ENCODE peak calls at places on chromosomes 12 and 14, in seven cellular contexts. One of them, this sample, is unnamed.

GRCh38 chr12:100904270-100904669 is 109.7 kb downstream of the ANO4 start:
- DNase-seq in thoracic aorta: no peak
- DNase-seq in astrocyte of the spinal cord: no peak
- DNase-seq in fibroblast of the conjunctiva: no peak
- DNase-seq in GM04504: no peak
- DNase-seq in coronary artery: no peak
- DNase-seq in ELR: peak; percentile 59
- DNase-seq in this sample: no peak

GRCh38 chr14:71452987-71453386 is 479.2 kb upstream of the RGS6 start:
- DNase-seq in thoracic aorta: no peak
- DNase-seq in astrocyte of the spinal cord: no peak
- DNase-seq in fibroblast of the conjunctiva: no peak
- DNase-seq in GM04504: peak; percentile 23
- DNase-seq in coronary artery: no peak
- DNase-seq in ELR: peak; percentile 30
- DNase-seq in this sample: peak; percentile 50

GRCh38 chr12:92438641-92439396 is 264.0 kb upstream of the PLEKHG7 start:
- DNase-seq in thoracic aorta: no peak
- DNase-seq in astrocyte of the spinal cord: no peak
- DNase-seq in fibroblast of the conjunctiva: peak; percentile 50
- DNase-seq in GM04504: peak; percentile 7
- DNase-seq in coronary artery: no peak
- DNase-seq in ELR: no peak
- DNase-seq in this sample: no peak

GRCh38 chr12:16675438-16675837 is 69.5 kb upstream of the LMO3 start:
- DNase-seq in thoracic aorta: no peak
- DNase-seq in astrocyte of the spinal cord: no peak
- DNase-seq in fibroblast of the conjunctiva: no peak
- DNase-seq in GM04504: no peak
- DNase-seq in coronary artery: no peak
- DNase-seq in ELR: no peak
- DNase-seq in this sample: no peak

GRCh38 chr14:31326111-31326510 is 94.2 kb downstream of the HEATR5A start:
- DNase-seq in thoracic aorta: no peak
- DNase-seq in astrocyte of the spinal cord: peak; percentile 40
- DNase-seq in fibroblast of the conjunctiva: peak; percentile 54
- DNase-seq in GM04504: no peak
- DNase-seq in coronary artery: no peak
- DNase-seq in ELR: peak; percentile 51
- DNase-seq in this sample: peak; percentile 41

GRCh38 chr12:25702553-25702952 is 149.5 kb upstream of the LMNTD1 start:
- DNase-seq in thoracic aorta: no peak
- DNase-seq in astrocyte of the spinal cord: no peak
- DNase-seq in fibroblast of the conjunctiva: no peak
- DNase-seq in GM04504: no peak
- DNase-seq in coronary artery: no peak
- DNase-seq in ELR: no peak
- DNase-seq in this sample: no peak

GRCh38 chr14:60313093-60313492 is 64.1 kb downstream of the PPM1A start:
- DNase-seq in thoracic aorta: no peak
- DNase-seq in astrocyte of the spinal cord: no peak
- DNase-seq in fibroblast of the conjunctiva: no peak
- DNase-seq in GM04504: no peak
- DNase-seq in coronary artery: no peak
- DNase-seq in ELR: no peak
- DNase-seq in this sample: peak; percentile 18

GRCh38 chr14:21298358-21298757 is 18.5 kb downstream of the RPGRIP1 start:
- DNase-seq in thoracic aorta: no peak
- DNase-seq in astrocyte of the spinal cord: no peak
- DNase-seq in fibroblast of the conjunctiva: no peak
- DNase-seq in GM04504: no peak
- DNase-seq in coronary artery: no peak
- DNase-seq in ELR: no peak
- DNase-seq in this sample: no peak

GRCh38 chr14:70189678-70190077 is 927 bp upstream of the SLC8A3 start:
- DNase-seq in thoracic aorta: no peak
- DNase-seq in astrocyte of the spinal cord: no peak
- DNase-seq in fibroblast of the conjunctiva: no peak
- DNase-seq in GM04504: no peak
- DNase-seq in coronary artery: no peak
- DNase-seq in ELR: no peak
- DNase-seq in this sample: no peak

GRCh38 chr12:116881325-116881866 is at the start of gene HRK:
- DNase-seq in thoracic aorta: no peak
- DNase-seq in astrocyte of the spinal cord: no peak
- DNase-seq in fibroblast of the conjunctiva: no peak
- DNase-seq in GM04504: no peak
- DNase-seq in coronary artery: no peak
- DNase-seq in ELR: no peak
- DNase-seq in this sample: no peak

GRCh38 chr14:103549361-103550311 is 12.8 kb downstream of the BAG5 start:
- DNase-seq in thoracic aorta: no peak
- DNase-seq in astrocyte of the spinal cord: no peak
- DNase-seq in fibroblast of the conjunctiva: no peak
- DNase-seq in GM04504: no peak
- DNase-seq in coronary artery: no peak
- DNase-seq in ELR: no peak
- DNase-seq in this sample: no peak

GRCh38 chr14:65019944-65020566 is 33.4 kb downstream of the FNTB start:
- DNase-seq in thoracic aorta: no peak
- DNase-seq in astrocyte of the spinal cord: peak; percentile 84
- DNase-seq in fibroblast of the conjunctiva: peak; percentile 58
- DNase-seq in GM04504: peak; percentile 46
- DNase-seq in coronary artery: no peak
- DNase-seq in ELR: peak; percentile 90
- DNase-seq in this sample: peak; percentile 92

GRCh38 chr12:113961921-113962710 is 4.0 kb downstream of the RBM19 start:
- DNase-seq in thoracic aorta: no peak
- DNase-seq in astrocyte of the spinal cord: no peak
- DNase-seq in fibroblast of the conjunctiva: peak; percentile 10
- DNase-seq in GM04504: peak; percentile 3
- DNase-seq in coronary artery: no peak
- DNase-seq in ELR: peak; percentile 54
- DNase-seq in this sample: peak; percentile 54

GRCh38 chr14:92458136-92458958 is 55.2 kb upstream of the RIN3 start:
- DNase-seq in thoracic aorta: no peak
- DNase-seq in astrocyte of the spinal cord: no peak
- DNase-seq in fibroblast of the conjunctiva: no peak
- DNase-seq in GM04504: no peak
- DNase-seq in coronary artery: no peak
- DNase-seq in ELR: no peak
- DNase-seq in this sample: no peak

GRCh38 chr14:75344396-75344795 is 65.8 kb downstream of the FOS start:
- DNase-seq in thoracic aorta: no peak
- DNase-seq in astrocyte of the spinal cord: no peak
- DNase-seq in fibroblast of the conjunctiva: no peak
- DNase-seq in GM04504: no peak
- DNase-seq in coronary artery: no peak
- DNase-seq in ELR: no peak
- DNase-seq in this sample: no peak

GRCh38 chr14:103519043-103519836 is 3.4 kb downstream of the CKB start:
- DNase-seq in thoracic aorta: no peak
- DNase-seq in astrocyte of the spinal cord: no peak
- DNase-seq in fibroblast of the conjunctiva: no peak
- DNase-seq in GM04504: no peak
- DNase-seq in coronary artery: peak; percentile 72
- DNase-seq in ELR: no peak
- DNase-seq in this sample: peak; percentile 33